ENCODE peak calls at places on chromosome 17, in six cellular contexts. T is stimulated activated effector memory CD8-positive, alpha-beta T cell treated with anti-CD3 and anti-CD28 coated beads, Interleukin-12 subunit alpha, Interleukin-12 subunit beta, amount 100 ng/mL, for 72 hours; A is NCI-H2081; J is body of pancreas; G is stimulated activated CD4-positive, alpha-beta T cell treated with anti-CD3 and anti-CD28 coated beads, Interleukin-2, amount 100 ng/mL, for 48 hours; Z is OCI-M1. F is an unnamed sample.

GRCh38 chr17:76132574-76133338 is 8.3 kb downstream of the FOXJ1 start:
- DNase-seq in T (no peak), A (peak), J (peak), G (no peak), Z (no peak), F (no peak)

GRCh38 chr17:77425791-77426641 is 285.2 kb downstream of the SEC14L1 start:
- DNase-seq in T (no peak), A (no peak), J (no peak), G (no peak), Z (peak), F (no peak)

GRCh38 chr17:4998027-4998665 is 396 bp downstream of the KIF1C start:
- DNase-seq in T (peak), A (peak), J (peak), G (no peak), Z (peak), F (no peak)

GRCh38 chr17:75168998-75169397 is 13.8 kb downstream of the SUMO2 start:
- DNase-seq in T (no peak), A (no peak), J (no peak), G (no peak), Z (no peak), F (no peak)

GRCh38 chr17:79627184-79627765 is 16.4 kb upstream of the RBFOX3 start:
- DNase-seq in T (no peak), A (no peak), J (no peak), G (no peak), Z (no peak), F (no peak)

GRCh38 chr17:69822314-69822875 is 252.6 kb upstream of the KCNJ16 start:
- DNase-seq in T (no peak), A (no peak), J (no peak), G (no peak), Z (no peak), F (no peak)

GRCh38 chr17:51120357-51120738 is 320 bp downstream of the SPAG9 start:
- DNase-seq in T (no peak), A (peak), J (peak), G (peak), Z (peak), F (no peak)

GRCh38 chr17:64309021-64309420 is 46.0 kb upstream of the TEX2 start:
- DNase-seq in T (no peak), A (no peak), J (no peak), G (no peak), Z (no peak), F (no peak)

GRCh38 chr17:65062168-65062915 is 5.8 kb upstream of the GNA13 start:
- DNase-seq in T (no peak), A (no peak), J (peak), G (no peak), Z (peak), F (no peak)